ENCODE peak calls at places on chromosomes 4 and X, in four cellular contexts. Z, U, T and E are unnamed samples.

GRCh38 chr4:53653484-53654053 is 62.3 kb upstream of the LNX1 start:
- DNase-seq in Z (peak; percentile 38), U (peak; percentile 89), T (peak; percentile 29), E (peak; percentile 52)

GRCh38 chr4:141153751-141154510 is 20.7 kb upstream of the RNF150 start:
- DNase-seq in Z (no peak), U (peak; percentile 27), T (peak; percentile 83), E (no peak)

GRCh38 chr4:37453361-37454262 is 209.1 kb downstream of the NWD2 start:
- DNase-seq in Z (peak; percentile 81), U (peak; percentile 78), T (peak; percentile 24), E (no peak)

GRCh38 chr4:139330283-139330682 is 28.0 kb upstream of the NDUFC1 start:
- DNase-seq in Z (no peak), U (no peak), T (no peak), E (no peak)

GRCh38 chr4:147543039-147543438 is 62.1 kb downstream of the EDNRA start:
- DNase-seq in Z (no peak), U (no peak), T (no peak), E (peak; percentile 8)

GRCh38 chr4:139297001-139297410 is 4.3 kb upstream of the NAA15 start:
- DNase-seq in Z (no peak), U (no peak), T (no peak), E (peak; percentile 46)

GRCh38 chr4:6417516-6417915 is 54.9 kb downstream of the PPP2R2C start:
- DNase-seq in Z (no peak), U (no peak), T (no peak), E (no peak)

GRCh38 chr4:36348403-36348938 is 67.1 kb downstream of the DTHD1 start:
- DNase-seq in Z (no peak), U (no peak), T (no peak), E (no peak)

GRCh38 chrX:70171636-70172035 is 5.6 kb upstream of the DGAT2L6 start:
- DNase-seq in Z (no peak), U (no peak), T (no peak), E (no peak)

GRCh38 chr4:118904935-118905334 is 16.3 kb downstream of the SYNPO2 start:
- DNase-seq in Z (no peak), U (peak; percentile 11), T (peak; percentile 67), E (no peak)

GRCh38 chrX:131572372-131573014 is 28.6 kb downstream of the OR13H1 start:
- DNase-seq in Z (no peak), U (no peak), T (no peak), E (no peak)

GRCh38 chr4:17967078-17967477 is 54.5 kb downstream of the LCORL start:
- DNase-seq in Z (no peak), U (no peak), T (no peak), E (no peak)

GRCh38 chrX:9746148-9746880 is 19.3 kb downstream of the GPR143 start:
- DNase-seq in Z (no peak), U (no peak), T (peak; percentile 88), E (peak; percentile 31)

GRCh38 chr4:166091146-166091545 is 218.1 kb downstream of the TLL1 start:
- DNase-seq in Z (no peak), U (no peak), T (peak; percentile 8), E (no peak)

GRCh38 chrX:124406294-124407013 is 60.1 kb downstream of the SH2D1A start:
- DNase-seq in Z (peak; percentile 20), U (peak; percentile 51), T (peak; percentile 75), E (peak; percentile 49)

GRCh38 chr4:156295676-156296075 is 342.0 kb upstream of the CTSO start:
- DNase-seq in Z (no peak), U (no peak), T (no peak), E (no peak)

GRCh38 chr4:156293657-156294297 is 340.1 kb upstream of the CTSO start:
- DNase-seq in Z (no peak), U (no peak), T (peak; percentile 93), E (peak; percentile 59)

GRCh38 chr4:156291317-156291716 is 337.7 kb upstream of the CTSO start:
- DNase-seq in Z (no peak), U (no peak), T (peak; percentile 72), E (peak; percentile 52)

GRCh38 chr4:156298230-156298629 is 344.6 kb upstream of the CTSO start:
- DNase-seq in Z (peak; percentile 16), U (no peak), T (peak; percentile 89), E (peak; percentile 99)

GRCh38 chr4:156294577-156294976 is 340.9 kb upstream of the CTSO start:
- DNase-seq in Z (no peak), U (peak; percentile 16), T (peak; percentile 93), E (peak; percentile 79)
- TF ChIP-seq CTCF in Z (no peak), U (peak; percentile 32), T (peak; percentile 54), E (peak; percentile 43)

DNA sequence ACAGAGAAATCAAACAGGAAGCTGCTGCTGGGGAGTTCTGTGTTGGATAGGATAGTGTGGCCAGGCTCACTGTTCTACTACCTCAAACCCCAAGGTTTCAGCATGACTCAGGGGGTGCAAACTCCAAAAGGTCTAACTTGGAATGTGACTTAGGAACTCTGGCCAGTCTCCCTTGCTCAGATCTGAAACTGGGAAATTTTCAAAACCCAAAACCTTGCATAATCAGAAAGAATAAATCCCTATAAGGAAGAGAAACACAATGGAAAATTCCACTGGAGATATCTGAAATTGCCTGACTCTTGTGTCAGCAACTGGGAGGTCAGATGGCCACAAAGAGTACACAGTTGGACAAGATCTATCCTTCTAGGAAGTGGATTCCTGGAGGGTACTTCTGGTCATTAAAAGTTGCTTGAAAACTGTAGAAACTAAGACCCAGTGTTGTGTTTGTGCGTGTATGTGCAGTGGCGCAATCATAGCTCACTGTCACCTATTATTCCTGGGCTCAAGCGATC is 58.0 kb downstream of the PPEF2 start:
- DNase-seq in Z (no peak), U (peak; percentile 28), T (peak; percentile 97), E (peak; percentile 96)
- H3K4me3 ChIP-seq in Z (no peak overlapping the region), U (no peak overlapping the region), T (no peak overlapping the region), E (no peak overlapping the region)

DNA sequence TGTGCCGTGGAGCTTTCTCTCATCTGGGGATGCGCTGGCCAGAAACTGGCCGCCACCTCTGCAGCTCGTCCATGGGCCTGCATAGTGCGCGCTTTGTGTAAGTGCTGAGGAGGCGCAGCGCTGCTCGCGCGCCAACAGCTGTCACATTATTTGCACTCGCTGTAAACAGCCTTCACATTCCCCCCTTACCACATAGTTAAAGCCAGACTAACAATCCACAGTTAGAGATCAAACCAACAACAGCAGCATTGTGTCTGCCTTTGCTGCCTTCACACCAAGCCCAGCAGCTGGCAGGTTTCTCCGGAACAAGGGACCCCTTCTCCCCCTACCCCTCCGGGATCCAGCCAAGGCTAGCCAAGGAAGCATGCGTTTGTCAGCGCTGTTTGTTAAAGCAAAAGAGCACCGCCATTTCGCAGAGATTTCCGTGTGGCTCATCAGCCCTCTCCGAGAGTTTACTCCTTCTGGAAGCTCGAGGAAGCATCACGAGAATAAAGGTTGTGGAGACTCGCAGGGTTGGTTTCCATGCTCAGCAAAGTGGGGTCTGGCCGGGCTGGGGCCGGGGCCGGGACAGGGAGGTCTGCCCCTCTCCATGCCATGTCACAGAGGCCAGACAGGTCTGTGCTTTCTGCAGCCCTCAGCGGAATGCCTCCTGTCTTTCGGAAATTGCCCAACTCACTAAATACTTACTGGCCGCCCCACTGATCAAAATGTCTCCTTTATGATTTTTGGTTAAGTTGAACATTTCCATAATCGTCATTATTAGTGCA is 11.0 kb downstream of the BCOR start:
- DNase-seq in Z (no peak), U (peak; percentile 42), T (no peak), E (no peak)
- TF ChIP-seq CTCF in Z (no peak), U (no peak), T (no peak), E (no peak)

GRCh38 chr4:185255868-185256267 is 46.5 kb downstream of the SNX25 start:
- DNase-seq in Z (no peak), U (no peak), T (no peak), E (no peak)
- H3K4me3 ChIP-seq in Z (no peak overlapping the region), U (no peak overlapping the region), T (no peak overlapping the region), E (no peak overlapping the region)

GRCh38 chr4:158996669-158997074 is 106.2 kb upstream of the RAPGEF2 start:
- DNase-seq in Z (no peak), U (peak; percentile 16), T (peak; percentile 92), E (peak; percentile 93)
- TF ChIP-seq CTCF in Z (no peak), U (no peak), T (no peak), E (no peak)

DNA sequence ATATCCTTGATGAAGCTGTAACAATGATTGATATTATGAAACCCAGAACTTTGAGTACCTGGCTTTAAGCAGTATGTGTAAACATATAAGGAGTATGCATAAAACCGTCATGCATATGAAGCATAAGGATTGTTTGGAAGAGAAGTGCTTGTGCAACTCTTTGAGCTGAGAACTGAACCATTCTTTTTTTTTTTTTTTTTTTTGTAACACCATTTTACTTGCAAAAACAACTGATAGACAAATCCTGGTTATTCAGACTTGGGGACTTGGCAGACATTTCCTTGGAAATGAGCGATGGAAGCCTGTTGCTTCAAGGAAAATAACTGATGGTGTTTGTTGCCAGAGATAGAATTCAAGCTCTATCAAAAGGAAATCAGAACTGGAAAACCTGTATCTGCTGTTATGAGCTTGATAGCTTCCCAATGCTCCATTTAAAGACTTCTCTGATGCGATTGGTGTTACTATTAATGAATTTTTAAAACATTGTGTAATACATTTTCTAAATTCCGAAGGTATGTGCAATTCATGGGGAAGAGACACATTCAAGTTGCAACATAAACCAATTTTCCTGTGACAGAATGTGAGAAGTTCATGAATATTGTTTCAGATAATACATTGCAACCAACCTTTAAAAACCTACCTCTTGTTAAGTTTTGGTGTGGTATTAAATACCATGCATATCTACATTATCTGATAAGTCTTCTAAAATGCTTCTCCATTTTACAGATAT is 47.0 kb upstream of the FAT1 start:
- DNase-seq in Z (no peak), U (no peak), T (peak; percentile 76), E (peak; percentile 89)
- H3K4me3 ChIP-seq in Z (no peak overlapping the region), U (no peak overlapping the region), T (no peak overlapping the region), E (no peak overlapping the region)

GRCh38 chrX:97691901-97692455 is 808.3 kb downstream of the RPA4 start:
- DNase-seq in Z (no peak), U (no peak), T (peak; percentile 2), E (no peak)

GRCh38 chrX:97692575-97692974 is 808.9 kb downstream of the RPA4 start:
- DNase-seq in Z (no peak), U (no peak), T (no peak), E (no peak)
- TF ChIP-seq CTCF in Z (no peak), U (no peak), T (no peak), E (no peak)

DNA sequence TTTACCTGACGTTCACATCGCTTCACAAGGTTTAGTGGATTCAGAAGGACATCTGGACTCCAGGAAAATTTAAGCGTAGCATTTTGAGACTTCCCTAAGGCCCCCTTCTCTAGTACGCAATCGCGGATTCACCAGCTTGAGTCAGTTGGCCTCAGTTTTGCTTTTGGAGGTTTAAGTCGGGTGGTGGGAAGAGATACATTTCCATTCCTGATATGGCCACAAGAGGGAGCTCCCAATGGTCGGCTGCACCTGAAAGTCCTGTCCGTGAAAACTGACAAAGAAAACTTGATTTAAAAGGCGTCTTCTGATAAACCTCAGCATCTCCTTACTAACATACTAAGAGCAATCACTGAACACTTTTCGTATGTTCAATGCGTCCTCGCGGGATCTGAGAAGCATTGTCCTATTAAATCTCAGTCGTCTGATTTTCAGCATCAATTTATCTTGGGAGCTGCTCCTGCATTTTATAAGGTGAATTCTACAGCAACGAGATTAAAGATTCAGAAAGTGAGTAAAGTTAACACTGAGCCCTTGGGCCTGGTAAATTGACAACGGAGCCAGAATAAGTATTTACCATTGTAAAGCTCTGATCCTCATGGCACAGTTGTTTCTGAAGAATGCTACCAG is 50.6 kb downstream of the LGI2 start:
- DNase-seq in Z (peak; percentile 54), U (peak; percentile 71), T (peak; percentile 82), E (peak; percentile 77)
- H3K4me3 ChIP-seq in Z (no peak overlapping the region), U (no peak overlapping the region), T (no peak overlapping the region), E (peak overlapping the region; percentile 53)